ENCODE peak calls at places on chromosomes 7 and 10, in five cellular contexts. H, P, X, I and N are unnamed samples.

GRCh38 chr7:148912758-148913541 is 28.9 kb upstream of the EZH2 start:
- DNase-seq in X (no peak), H (peak), I (no peak), P (no peak), N (no peak)

GRCh38 chr7:55260671-55261385 is 104.3 kb upstream of the LANCL2 start:
- DNase-seq in H (no peak), I (no peak), P (no peak), X (no peak), N (no peak)

GRCh38 chr7:44531421-44532380 is 9.4 kb downstream of the NPC1L1 start:
- DNase-seq in H (no peak), I (no peak), X (no peak), P (no peak), N (no peak)

GRCh38 chr10:89374716-89375115 is 3.1 kb upstream of the IFIT1B start:
- DNase-seq in P (no peak), H (no peak), I (no peak), X (no peak), N (no peak)

GRCh38 chr7:151806204-151806603 is 70.7 kb downstream of the PRKAG2 start:
- DNase-seq in P (no peak), X (peak), I (no peak), H (no peak), N (peak)

GRCh38 chr10:93916257-93917063 is 22.7 kb downstream of the SLC35G1 start:
- DNase-seq in P (no peak), X (no peak), I (no peak), H (no peak), N (peak)

GRCh38 chr10:32985781-32986350 is 27.8 kb upstream of the ITGB1 start:
- DNase-seq in P (no peak), H (no peak), I (no peak), X (no peak), N (no peak)

GRCh38 chr10:1213707-1214675 is 157.8 kb downstream of the WDR37 start:
- DNase-seq in P (no peak), I (no peak), X (no peak), H (no peak), N (no peak)

GRCh38 chr7:116583653-116584052 is 58.8 kb downstream of the CAV1 start:
- DNase-seq in H (no peak), P (no peak), X (no peak), I (no peak), N (no peak)

GRCh38 chr7:74101061-74101681 is 17.6 kb downstream of the LIMK1 start:
- DNase-seq in P (no peak), I (no peak), X (peak), H (no peak), N (no peak)

GRCh38 chr7:24778543-24779282 is 21.4 kb upstream of the GSDME start:
- DNase-seq in I (no peak), P (peak), H (no peak), X (peak), N (no peak)

GRCh38 chr10:12872577-12872976 is 128.9 kb downstream of the CCDC3 start:
- DNase-seq in X (no peak), P (no peak), I (no peak), H (no peak), N (no peak)

GRCh38 chr10:113104071-113104470 is 154.0 kb downstream of the TCF7L2 start:
- DNase-seq in X (no peak), P (no peak), H (no peak), I (no peak), N (no peak)

GRCh38 chr7:75631711-75632110 is 107.0 kb downstream of the HIP1 start:
- DNase-seq in P (no peak), X (no peak), I (no peak), H (no peak), N (no peak)

GRCh38 chr7:97480700-97481410 is 251.0 kb upstream of the TAC1 start:
- DNase-seq in P (no peak), X (no peak), I (no peak), H (no peak), N (no peak)

DNA sequence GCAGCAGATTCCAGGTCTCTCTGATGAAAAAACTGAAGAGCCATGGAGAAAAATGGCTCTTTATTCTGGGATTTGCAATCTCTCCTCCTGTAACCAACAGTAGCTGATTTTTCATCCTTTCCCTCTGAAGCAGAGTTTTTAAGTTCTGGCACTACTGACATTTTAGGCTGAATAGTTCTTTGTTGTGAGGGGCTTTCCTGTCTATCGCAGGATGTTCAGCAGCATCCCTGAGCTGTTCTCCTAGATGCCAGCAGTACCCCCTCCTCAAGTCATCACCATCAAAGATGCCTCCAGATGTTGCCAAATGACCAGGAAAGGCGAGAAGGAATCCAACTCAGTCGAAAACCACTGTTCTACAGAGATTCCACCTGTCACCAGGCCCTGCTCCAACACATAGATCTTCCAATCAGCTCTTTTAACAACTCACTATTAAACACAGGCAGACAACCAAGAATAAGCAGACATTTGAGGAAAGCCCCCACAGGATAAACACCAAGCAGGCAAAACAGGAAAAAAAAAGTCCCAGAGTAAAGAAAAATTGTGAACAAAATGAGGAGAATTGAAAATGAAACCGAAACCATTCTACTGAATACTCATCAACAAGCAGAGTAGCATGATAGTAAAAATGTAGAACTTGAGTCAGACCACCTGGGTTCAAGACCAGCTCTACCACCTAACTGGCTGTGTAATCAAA is 124.8 kb downstream of the MPP7 start:
- DNase-seq in I (no peak), H (peak), X (no peak), P (no peak), N (no peak)
- H3K4me3 ChIP-seq in I (peak), H (peak), X (peak), P (peak), N (peak)

GRCh38 chr7:25894902-25895791 is 256.9 kb upstream of the NFE2L3 start:
- DNase-seq in X (peak), H (peak), P (no peak), I (peak), N (no peak)

GRCh38 chr7:25895792-25896171 is 256.2 kb upstream of the NFE2L3 start:
- DNase-seq in I (no peak), P (no peak), H (no peak), X (no peak), N (no peak)

GRCh38 chr7:25891591-25891990 is 260.4 kb upstream of the NFE2L3 start:
- DNase-seq in P (no peak), H (no peak), X (no peak), I (no peak), N (no peak)

GRCh38 chr7:25894002-25894901 is 257.7 kb upstream of the NFE2L3 start:
- DNase-seq in H (peak), P (no peak), I (no peak), X (peak), N (no peak)

GRCh38 chr7:25893436-25893835 is 258.6 kb upstream of the NFE2L3 start:
- DNase-seq in H (peak), P (no peak), I (no peak), X (no peak), N (no peak)
- H3K4me3 ChIP-seq in H (peak), P (no peak), I (no peak), X (peak), N (peak)

DNA sequence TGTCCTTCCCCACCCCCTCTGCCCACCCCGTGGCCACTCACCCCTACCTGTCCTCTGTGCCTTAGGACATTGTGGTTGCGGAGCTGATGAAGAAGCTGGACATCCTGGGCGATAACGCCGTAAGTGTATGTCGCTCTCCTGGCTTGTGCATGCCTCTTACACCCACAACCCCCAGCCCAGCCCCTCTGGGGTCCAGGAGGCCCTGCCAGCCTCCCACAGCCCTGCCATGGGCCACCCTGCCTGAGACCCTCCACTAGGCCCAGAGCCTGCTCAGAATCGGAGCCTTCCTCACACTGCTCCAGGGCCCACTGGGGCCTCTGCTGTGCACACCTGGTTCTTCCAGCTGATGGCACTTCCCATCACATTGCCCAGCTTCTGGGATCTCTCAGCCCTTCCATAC is 36.8 kb upstream of the DPYSL4 start:
- DNase-seq in P (no peak), H (no peak), X (peak), I (peak), N (no peak)
- H3K4me3 ChIP-seq in P (no peak), H (no peak), X (no peak), I (no peak), N (no peak)

GRCh38 chr10:61878411-61879051 is 23.0 kb upstream of the ARID5B start:
- DNase-seq in P (no peak), H (no peak), X (no peak), I (no peak), N (no peak)

GRCh38 chr10:61882621-61883375 is 18.7 kb upstream of the ARID5B start:
- DNase-seq in H (no peak), X (no peak), I (no peak), P (no peak), N (no peak)

GRCh38 chr10:61887772-61888171 is 13.7 kb upstream of the ARID5B start:
- DNase-seq in I (no peak), X (no peak), H (no peak), P (no peak), N (no peak)

GRCh38 chr10:61888744-61889143 is 12.8 kb upstream of the ARID5B start:
- DNase-seq in X (no peak), P (no peak), H (no peak), I (no peak), N (no peak)

GRCh38 chr10:61883376-61883997 is 18.0 kb upstream of the ARID5B start:
- DNase-seq in X (no peak), I (no peak), P (no peak), H (no peak), N (no peak)
- H3K4me3 ChIP-seq in X (no peak), I (no peak), P (no peak), H (no peak), N (no peak)

DNA sequence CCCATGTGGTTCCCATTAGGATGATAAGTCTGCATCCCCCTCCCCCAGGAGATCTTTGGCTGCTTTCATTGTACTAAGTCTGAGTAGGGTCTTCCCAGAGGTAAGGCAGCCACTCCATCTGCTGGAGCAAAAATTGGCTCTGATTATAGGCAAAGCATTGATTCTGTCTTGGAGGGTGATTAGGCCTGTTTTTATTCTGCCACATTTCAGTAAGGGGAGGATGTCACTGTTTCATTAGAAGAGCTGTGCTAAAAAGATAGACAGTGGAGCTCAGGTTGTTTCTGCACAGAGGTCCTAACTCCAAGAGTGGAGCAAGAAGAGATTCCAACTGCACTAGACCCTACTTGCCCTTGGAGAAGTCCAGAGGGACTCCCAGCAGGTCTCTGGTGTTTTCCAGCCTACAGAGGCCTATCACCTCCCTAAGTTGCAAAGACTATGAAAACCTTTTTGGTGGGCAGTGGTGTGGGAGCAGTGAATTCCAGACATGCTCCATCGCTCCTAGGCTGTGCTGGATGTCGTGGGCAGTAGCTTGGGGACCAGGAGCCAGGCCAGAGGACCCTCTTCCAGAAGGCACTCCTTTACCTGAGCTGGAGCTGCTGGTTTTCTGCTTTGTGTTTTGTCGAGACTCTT is 7.2 kb upstream of the HOXA2 start:
- DNase-seq in X (no peak), I (no peak), H (no peak), P (no peak), N (no peak)
- H3K4me3 ChIP-seq in X (no peak), I (no peak), H (no peak), P (no peak), N (peak)